ENCODE peak calls at places on chromosome X, in six cellular contexts. W, J, S, A, L and M are unnamed samples.
A peak's percentile ranks its signal among the peaks of the same experiment; 100 is the strongest.

GRCh38 chrX:46898207-46898606 is 14.0 kb upstream of the JADE3 start:
- DNase-seq in W (no peak), J (no peak), S (no peak), A (no peak), L (no peak), M (no peak)

GRCh38 chrX:17547658-17548057 is 172.7 kb downstream of the NHS start:
- DNase-seq in W (peak; percentile 78), J (peak; percentile 17), S (peak; percentile 91), A (peak; percentile 80), L (peak; percentile 41), M (no peak)

GRCh38 chrX:3191821-3192220 is 150.6 kb downstream of the ARSF start:
- DNase-seq in W (no peak), J (no peak), S (peak; percentile 25), A (no peak), L (no peak), M (no peak)

GRCh38 chrX:8815460-8816065 is 14.4 kb upstream of the FAM9A start:
- DNase-seq in W (no peak), J (peak; percentile 1), S (peak; percentile 40), A (no peak), L (no peak), M (peak; percentile 4)

GRCh38 chrX:3256868-3257267 is 89.6 kb downstream of the MXRA5 start:
- DNase-seq in W (no peak), J (no peak), S (no peak), A (no peak), L (peak; percentile 29), M (no peak)

GRCh38 chrX:9318213-9318612 is 146.6 kb upstream of the TBL1X start:
- DNase-seq in W (no peak), J (no peak), S (no peak), A (no peak), L (no peak), M (no peak)

GRCh38 chrX:131821945-131822622 is 201.0 kb upstream of the STK26 start:
- DNase-seq in W (peak; percentile 90), J (no peak), S (peak; percentile 85), A (peak; percentile 88), L (peak; percentile 78), M (no peak)

GRCh38 chrX:12421918-12422317 is 283.6 kb downstream of the FRMPD4 start:
- DNase-seq in W (no peak), J (no peak), S (peak; percentile 7), A (no peak), L (no peak), M (no peak)

GRCh38 chrX:145405012-145405411 is 157.7 kb downstream of the SPANXN1 start:
- DNase-seq in W (no peak), J (no peak), S (peak; percentile 15), A (peak; percentile 29), L (no peak), M (no peak)

GRCh38 chrX:54495814-54496516 is at the start of gene FGD1:
- DNase-seq in W (peak; percentile 85), J (peak; percentile 33), S (peak; percentile 41), A (peak; percentile 74), L (peak; percentile 78), M (peak; percentile 27)

GRCh38 chrX:100341111-100341510 is 69.0 kb downstream of the PCDH19 start:
- DNase-seq in W (no peak), J (no peak), S (no peak), A (no peak), L (no peak), M (no peak)

GRCh38 chrX:118698516-118699247 is 28.7 kb upstream of the IL13RA1 start:
- DNase-seq in W (no peak), J (no peak), S (peak; percentile 36), A (no peak), L (no peak), M (no peak)

GRCh38 chrX:53317365-53318069 is 36.1 kb upstream of the IQSEC2 start:
- DNase-seq in W (peak; percentile 83), J (peak; percentile 40), S (peak; percentile 43), A (peak; percentile 75), L (peak; percentile 71), M (peak; percentile 56)

GRCh38 chrX:16604300-16604699 is 45.7 kb upstream of the S100G start:
- DNase-seq in W (no peak), J (no peak), S (no peak), A (no peak), L (no peak), M (no peak)

GRCh38 chrX:49761481-49761880 is 65.7 kb upstream of the PAGE1 start:
- DNase-seq in W (no peak), J (no peak), S (peak; percentile 12), A (no peak), L (no peak), M (no peak)

GRCh38 chrX:48505481-48505880 is 3.3 kb upstream of the PORCN start:
- DNase-seq in W (no peak), J (no peak), S (no peak), A (peak; percentile 56), L (no peak), M (no peak)

GRCh38 chrX:21943460-21944135 is 3.1 kb downstream of the SMS start:
- DNase-seq in W (no peak), J (no peak), S (peak; percentile 92), A (peak; percentile 15), L (no peak), M (no peak)

GRCh38 chrX:21944136-21944615 is 3.7 kb downstream of the SMS start:
- DNase-seq in W (no peak), J (no peak), S (no peak), A (peak; percentile 17), L (peak; percentile 35), M (no peak)

GRCh38 chrX:21934414-21934813 is 6.1 kb upstream of the SMS start:
- DNase-seq in W (no peak), J (no peak), S (no peak), A (no peak), L (no peak), M (no peak)

GRCh38 chrX:21940356-21940829 is at the start of gene SMS:
- DNase-seq in W (peak; percentile 90), J (no peak), S (peak; percentile 75), A (peak; percentile 69), L (peak; percentile 86), M (peak; percentile 39)
- TF ChIP-seq POLR2A in W (no peak), J (peak; percentile 76), S (peak; percentile 82), A (peak; percentile 64), L (no peak), M (no peak)

GRCh38 chrX:41086627-41086932 is 1.3 kb downstream of the USP9X start:
- DNase-seq in W (no peak), J (no peak), S (no peak), A (peak; percentile 75), L (no peak), M (no peak)

GRCh38 chrX:41084360-41085104 is 713 bp upstream of the USP9X start:
- DNase-seq in W (peak; percentile 100), J (peak; percentile 49), S (peak; percentile 96), A (peak; percentile 100), L (peak; percentile 99), M (peak; percentile 38)

GRCh38 chrX:41084044-41084359 is 1.2 kb upstream of the USP9X start:
- DNase-seq in W (no peak), J (no peak), S (no peak), A (no peak), L (no peak), M (no peak)

GRCh38 chrX:41085883-41086626 is 810 bp downstream of the USP9X start:
- DNase-seq in W (peak; percentile 80), J (no peak), S (peak; percentile 42), A (peak; percentile 70), L (peak; percentile 69), M (peak; percentile 6)

DNA sequence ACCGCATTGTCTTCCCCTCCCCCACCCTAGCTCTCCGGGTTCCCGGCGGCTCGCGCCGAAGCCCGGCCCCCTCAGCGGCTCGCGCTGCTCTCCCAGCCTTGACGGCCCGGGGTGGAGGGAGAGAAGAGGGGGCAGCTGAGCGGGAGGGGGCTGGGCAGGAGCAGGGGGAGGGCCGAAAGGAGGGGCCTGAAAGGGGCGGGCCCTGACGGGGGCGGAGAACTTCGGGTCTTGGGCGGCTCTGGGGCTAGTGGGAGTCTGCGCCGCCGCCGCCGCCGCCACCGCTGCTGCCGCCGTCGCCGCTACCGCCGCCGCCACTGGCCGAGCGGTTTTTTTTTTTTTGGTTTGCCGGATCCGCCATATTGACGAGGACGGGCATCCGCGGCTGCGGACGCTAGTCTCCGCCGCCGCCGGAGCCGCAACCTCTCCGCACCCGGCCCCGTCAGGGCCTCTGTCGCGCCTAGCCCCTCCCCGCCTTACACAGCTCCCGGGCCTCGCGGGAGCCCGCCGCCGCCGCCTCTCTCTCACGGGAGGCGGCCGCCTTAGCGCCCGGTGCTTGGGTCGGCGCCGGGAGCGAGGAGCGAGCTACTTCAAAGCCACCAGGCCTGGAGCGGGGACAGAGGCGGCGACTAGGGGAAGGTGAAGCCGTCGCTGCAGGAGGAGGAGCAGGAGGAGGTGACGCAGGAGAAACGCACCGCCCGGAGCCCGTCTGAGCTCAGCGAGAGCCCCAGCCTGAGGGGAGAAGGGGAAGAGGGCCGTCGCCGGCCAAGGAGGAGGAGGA is at the start of gene USP9X:
- DNase-seq in W (peak; percentile 98), J (peak; percentile 26), S (peak; percentile 89), A (peak; percentile 93), L (peak; percentile 93), M (peak; percentile 38)
- TF ChIP-seq POLR2A in W (peak; percentile 19), J (peak; percentile 32), S (peak; percentile 63), A (peak; percentile 79), L (no peak), M (no peak)

GRCh38 chrX:67544871-67545771 is 1.3 kb downstream of the AR start:
- DNase-seq in W (peak; percentile 63), J (peak; percentile 37), S (peak; percentile 22), A (peak; percentile 35), L (peak; percentile 41), M (no peak)

GRCh38 chrX:67545772-67546495 is 2.1 kb downstream of the AR start:
- DNase-seq in W (peak; percentile 71), J (peak; percentile 16), S (no peak), A (no peak), L (peak; percentile 40), M (no peak)

GRCh38 chrX:67544281-67544680 is 460 bp downstream of the AR start:
- DNase-seq in W (peak; percentile 65), J (peak; percentile 19), S (no peak), A (no peak), L (peak; percentile 49), M (no peak)

GRCh38 chrX:67546496-67547423 is 2.9 kb downstream of the AR start:
- DNase-seq in W (no peak), J (peak; percentile 20), S (no peak), A (no peak), L (peak; percentile 21), M (no peak)

DNA sequence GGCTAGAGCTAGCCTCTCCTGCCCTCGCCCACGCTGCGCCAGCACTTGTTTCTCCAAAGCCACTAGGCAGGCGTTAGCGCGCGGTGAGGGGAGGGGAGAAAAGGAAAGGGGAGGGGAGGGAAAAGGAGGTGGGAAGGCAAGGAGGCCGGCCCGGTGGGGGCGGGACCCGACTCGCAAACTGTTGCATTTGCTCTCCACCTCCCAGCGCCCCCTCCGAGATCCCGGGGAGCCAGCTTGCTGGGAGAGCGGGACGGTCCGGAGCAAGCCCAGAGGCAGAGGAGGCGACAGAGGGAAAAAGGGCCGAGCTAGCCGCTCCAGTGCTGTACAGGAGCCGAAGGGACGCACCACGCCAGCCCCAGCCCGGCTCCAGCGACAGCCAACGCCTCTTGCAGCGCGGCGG is at the start of gene AR:
- DNase-seq in W (peak; percentile 83), J (peak; percentile 27), S (peak; percentile 28), A (peak; percentile 61), L (peak; percentile 81), M (no peak)
- TF ChIP-seq POLR2A in W (no peak), J (no peak), S (no peak), A (peak; percentile 48), L (no peak), M (no peak)

DNA sequence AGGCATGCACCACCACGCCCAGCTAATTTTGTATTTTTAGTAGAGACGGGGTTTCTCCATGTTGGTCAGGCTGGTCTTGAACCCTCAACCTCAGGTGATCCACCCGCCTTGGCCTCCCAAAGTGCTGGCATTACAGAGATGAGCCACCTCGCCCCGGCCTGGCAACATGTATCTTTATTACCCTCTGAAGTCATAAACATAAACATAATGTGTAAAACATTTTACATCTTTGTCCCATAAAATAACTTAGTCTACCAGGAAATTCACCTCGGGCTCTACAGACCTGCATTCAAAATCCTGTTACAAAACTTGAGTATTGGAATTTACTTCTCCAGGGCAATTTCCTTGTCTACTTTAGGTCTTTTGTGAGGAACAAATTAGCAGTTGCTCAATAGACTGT is 68.1 kb upstream of the DUSP21 start:
- DNase-seq in W (no peak), J (no peak), S (no peak), A (no peak), L (no peak), M (no peak)
- TF ChIP-seq POLR2A in W (no peak), J (no peak), S (no peak), A (no peak), L (no peak), M (no peak)